ENCODE peak calls at places on chromosomes 11 and 22, in ten cellular contexts. I is T-cell; O is stimulated activated CD8-positive, alpha-beta memory T cell treated with anti-CD3 and anti-CD28 coated beads, Interleukin-12 subunit alpha, Interleukin-12 subunit beta, amount 100 ng/mL, for 1 hour; P is activated CD4-positive, alpha-beta T cell treated with anti-CD3 and anti-CD28 coated beads, Interleukin-2, amount 10 ng/mL, durations not matched to agents 7 days and 5 days; Y is NCI-H748 treated with DMSO at 0.1 percent for 48 hours; B is C1 segment of cervical spinal cord; W is non-pigmented ciliary epithelial cell; M is RCC 7860; C is GM04504; L is iPS-NIHi11. U is an unnamed sample.

GRCh38 chr11:105861225-105861624 is 160.8 kb downstream of the MSANTD4 start:
- DNase-seq in I (no peak), M (no peak), W (no peak), C (no peak), Y (peak), L (no peak), P (no peak), O (no peak), B (no peak), U (no peak)

GRCh38 chr22:31695423-31695822 is 33.4 kb upstream of the PISD start:
- DNase-seq in B (no peak), P (no peak), C (no peak), L (no peak), M (peak), I (no peak), O (no peak), W (no peak), Y (no peak), U (peak)

GRCh38 chr22:22462813-22463567 is 45.6 kb downstream of the ZNF280B start:
- DNase-seq in B (no peak), Y (no peak), M (no peak), C (no peak), I (no peak), O (no peak), W (no peak), L (no peak), P (no peak), U (no peak)

GRCh38 chr11:112343368-112344039 is 82.8 kb upstream of the PLET1 start:
- DNase-seq in C (no peak), B (no peak), O (no peak), Y (peak), P (no peak), L (no peak), M (no peak), I (no peak), W (no peak), U (no peak)

GRCh38 chr11:131773626-131774025 is 403.2 kb downstream of the NTM start:
- DNase-seq in P (no peak), L (no peak), M (no peak), W (no peak), I (no peak), O (no peak), C (no peak), B (no peak), Y (no peak), U (no peak)

GRCh38 chr11:45176996-45177395 is 30.6 kb downstream of the PRDM11 start:
- DNase-seq in M (no peak), B (no peak), P (no peak), I (no peak), W (no peak), O (no peak), Y (no peak), C (no peak), L (no peak), U (no peak)

GRCh38 chr11:122656631-122657101 is 1.1 kb downstream of the UBASH3B start:
- DNase-seq in Y (no peak), W (no peak), P (peak), L (peak), B (no peak), C (no peak), I (peak), M (peak), O (peak), U (peak)

GRCh38 chr11:77813256-77813655 is 7.3 kb downstream of the RSF1 start:
- DNase-seq in P (no peak), M (no peak), W (no peak), O (no peak), Y (no peak), B (no peak), C (no peak), L (no peak), I (no peak), U (no peak)

GRCh38 chr22:35522571-35523149 is 18.0 kb upstream of the RASD2 start:
- DNase-seq in P (no peak), B (no peak), L (no peak), W (no peak), O (no peak), Y (no peak), I (no peak), M (no peak), C (no peak), U (no peak)

GRCh38 chr11:92259861-92260260 is 35.2 kb downstream of the FAT3 start:
- DNase-seq in I (no peak), W (no peak), Y (no peak), B (no peak), M (no peak), O (no peak), C (no peak), L (no peak), P (no peak), U (no peak)

GRCh38 chr22:49657974-49658550 is 169.6 kb downstream of the BRD1 start:
- DNase-seq in M (no peak), W (no peak), L (no peak), I (no peak), B (no peak), Y (no peak), C (no peak), P (no peak), O (no peak), U (no peak)

GRCh38 chr11:65833297-65834030 is at the start of gene SNX32:
- DNase-seq in W (peak), Y (peak), P (peak), B (peak), M (no peak), C (peak), O (peak), I (peak), L (peak), U (peak)

GRCh38 chr11:64900263-64900678 is 16.7 kb downstream of the ATG2A start:
- DNase-seq in C (no peak), O (peak), P (peak), B (no peak), Y (no peak), M (no peak), L (no peak), W (no peak), I (peak), U (no peak)

GRCh38 chr22:50059185-50059880 is 1.2 kb upstream of the TTLL8 start:
- DNase-seq in B (no peak), O (no peak), L (peak), C (no peak), P (no peak), W (no peak), I (no peak), M (no peak), Y (peak), U (no peak)

GRCh38 chr22:36425977-36426523 is 38.3 kb upstream of the MYH9 start:
- DNase-seq in O (no peak), W (no peak), Y (no peak), M (peak), I (no peak), L (no peak), P (no peak), C (no peak), B (no peak), U (no peak)

GRCh38 chr22:47059701-47060161 is 297.3 kb downstream of the TBC1D22A start:
- DNase-seq in W (no peak), Y (no peak), O (no peak), I (no peak), C (no peak), L (no peak), P (no peak), B (no peak), M (no peak), U (no peak)

GRCh38 chr11:34929794-34930763 is 13.7 kb downstream of the PDHX start:
- DNase-seq in O (no peak), L (no peak), C (no peak), M (no peak), I (no peak), B (no peak), W (no peak), Y (no peak), P (no peak), U (no peak)

GRCh38 chr11:77557553-77557952 is 32.2 kb upstream of the AQP11 start:
- DNase-seq in P (no peak), I (no peak), B (no peak), L (peak), O (no peak), M (no peak), W (no peak), C (no peak), Y (no peak), U (peak)

GRCh38 chr11:30113326-30113873 is 96.6 kb upstream of the KCNA4 start:
- DNase-seq in W (no peak), O (no peak), C (no peak), Y (no peak), P (no peak), M (no peak), B (no peak), I (no peak), L (no peak), U (no peak)

GRCh38 chr22:25845985-25846745 is 104.2 kb downstream of the MYO18B start:
- DNase-seq in P (no peak), O (no peak), I (no peak), B (no peak), Y (no peak), M (peak), L (no peak), C (no peak), W (no peak), U (no peak)

GRCh38 chr11:77322506-77322905 is 21.0 kb upstream of the GDPD4 start:
- DNase-seq in P (no peak), I (no peak), C (peak), Y (no peak), B (no peak), M (no peak), W (peak), O (no peak), L (no peak), U (no peak)

GRCh38 chr11:72039108-72039850 is 40.6 kb downstream of the IL18BP start:
- DNase-seq in M (no peak), P (no peak), L (no peak), C (no peak), W (no peak), B (no peak), O (no peak), I (no peak), Y (no peak), U (no peak)

GRCh38 chr11:70464509-70465361 is 66.4 kb downstream of the CTTN start:
- DNase-seq in Y (no peak), L (no peak), B (no peak), M (no peak), W (no peak), P (no peak), I (no peak), C (no peak), O (no peak), U (no peak)

GRCh38 chr11:126581871-126582270 is 226.4 kb downstream of the ST3GAL4 start:
- DNase-seq in O (no peak), I (no peak), C (no peak), M (no peak), P (no peak), W (no peak), L (no peak), B (no peak), Y (no peak), U (no peak)

GRCh38 chr11:8038393-8038792 is 42.6 kb upstream of the TUB start:
- DNase-seq in M (no peak), L (no peak), I (no peak), C (no peak), Y (no peak), B (no peak), O (no peak), P (no peak), W (no peak), U (no peak)

GRCh38 chr11:61062181-61062955 is 39.9 kb upstream of the CD5 start:
- DNase-seq in B (no peak), L (no peak), Y (no peak), P (no peak), M (no peak), W (no peak), C (no peak), O (no peak), I (no peak), U (no peak)

GRCh38 chr22:43798492-43798891 is 13.6 kb downstream of the EFCAB6 start:
- DNase-seq in I (no peak), B (no peak), O (no peak), M (peak), P (no peak), W (no peak), C (no peak), Y (no peak), L (no peak), U (no peak)

GRCh38 chr11:27139742-27140141 is 99.1 kb downstream of the BBOX1 start:
- DNase-seq in B (no peak), P (no peak), I (no peak), L (no peak), Y (no peak), M (no peak), C (no peak), O (no peak), W (no peak), U (no peak)

GRCh38 chr11:42901084-42901483 is 410.7 kb upstream of the API5 start:
- DNase-seq in P (no peak), W (no peak), O (no peak), C (no peak), I (no peak), Y (no peak), B (no peak), M (no peak), L (no peak), U (no peak)

GRCh38 chr11:59226396-59226795 is 13.7 kb upstream of the MPEG1 start:
- DNase-seq in I (no peak), W (no peak), C (no peak), B (no peak), M (no peak), P (no peak), O (no peak), L (no peak), Y (no peak), U (no peak)

GRCh38 chr11:2891901-2892214 is 6.3 kb upstream of the CDKN1C start:
- DNase-seq in L (no peak), Y (no peak), O (no peak), C (no peak), B (no peak), M (no peak), I (no peak), W (no peak), P (no peak), U (no peak)